ENCODE peak calls at places on chromosomes 3 and 15, in nine cellular contexts. T is A549, G is fibroblast of lung, H is AG04450, D is stomach, I is mucosa of descending colon, E is psoas muscle, A is Panc1, C is neural progenitor cell. W is an unnamed sample.

GRCh38 chr3:60755094-60755493 is 496.2 kb downstream of the FHIT start:
- DNase-seq in T (peak; percentile 0), G (no peak), H (no peak), D (no peak), I (no peak), E (no peak), A (no peak), C (peak; percentile 56), W (no peak)

GRCh38 chr3:55518451-55518850 is 31.3 kb upstream of the WNT5A start:
- DNase-seq in T (no peak), G (peak; percentile 69), H (no peak), D (no peak), I (no peak), E (no peak), A (no peak), C (no peak), W (no peak)

GRCh38 chr3:139299261-139300132 is 44.3 kb upstream of the MRPS22 start:
- DNase-seq in T (peak; percentile 31), G (peak; percentile 86), H (peak; percentile 32), D (peak; percentile 37), I (no peak), E (peak; percentile 25), A (no peak), C (no peak), W (peak; percentile 65)

GRCh38 chr3:127676921-127677351 is 4.2 kb downstream of the ABTB1 start:
- DNase-seq in T (no peak), G (no peak), H (no peak), D (peak; percentile 20), I (peak; percentile 50), E (no peak), A (no peak), C (no peak), W (no peak)

GRCh38 chr3:122921791-122922651 is 105.5 kb downstream of the SEMA5B start:
- DNase-seq in T (peak; percentile 18), G (no peak), H (no peak), D (no peak), I (no peak), E (no peak), A (no peak), C (peak; percentile 78), W (no peak)

GRCh38 chr3:180888992-180889560 is 23.4 kb upstream of the FXR1 start:
- DNase-seq in T (no peak), G (no peak), H (no peak), D (no peak), I (no peak), E (no peak), A (no peak), C (no peak), W (no peak)

GRCh38 chr3:59559721-59560514 is 510.1 kb upstream of the CFAP20DC start:
- DNase-seq in T (peak; percentile 45), G (peak; percentile 100), H (peak; percentile 73), D (no peak), I (no peak), E (no peak), A (no peak), C (peak; percentile 25), W (peak; percentile 98)

GRCh38 chr3:190883973-190884832 is 21.7 kb upstream of the GMNC start:
- DNase-seq in T (no peak), G (peak; percentile 38), H (peak; percentile 38), D (peak; percentile 36), I (no peak), E (no peak), A (peak; percentile 56), C (peak; percentile 72), W (peak; percentile 81)

GRCh38 chr3:30354972-30355371 is 251.4 kb upstream of the TGFBR2 start:
- DNase-seq in T (no peak), G (no peak), H (no peak), D (no peak), I (no peak), E (no peak), A (no peak), C (no peak), W (peak; percentile 57)

GRCh38 chr15:60840306-60840702 is 361.4 kb upstream of the ICE2 start:
- DNase-seq in T (no peak), G (peak; percentile 38), H (no peak), D (no peak), I (no peak), E (no peak), A (no peak), C (no peak), W (peak; percentile 28)

GRCh38 chr3:122219242-122219872 is 35.9 kb downstream of the CASR start:
- DNase-seq in T (no peak), G (no peak), H (no peak), D (no peak), I (no peak), E (no peak), A (no peak), C (no peak), W (no peak)

GRCh38 chr3:12423918-12424634 is 60.2 kb upstream of the TSEN2 start:
- DNase-seq in T (no peak), G (peak; percentile 78), H (no peak), D (peak; percentile 48), I (no peak), E (no peak), A (no peak), C (no peak), W (peak; percentile 34)

GRCh38 chr15:48406911-48407310 is 75.7 kb downstream of the DUT start:
- DNase-seq in T (no peak), G (no peak), H (no peak), D (no peak), I (no peak), E (no peak), A (no peak), C (no peak), W (no peak)

GRCh38 chr3:107064445-107065060 is 312.7 kb upstream of the CCDC54 start:
- DNase-seq in T (peak; percentile 62), G (peak; percentile 73), H (peak; percentile 43), D (peak; percentile 51), I (no peak), E (no peak), A (peak; percentile 66), C (peak; percentile 79), W (peak; percentile 86)

DNA sequence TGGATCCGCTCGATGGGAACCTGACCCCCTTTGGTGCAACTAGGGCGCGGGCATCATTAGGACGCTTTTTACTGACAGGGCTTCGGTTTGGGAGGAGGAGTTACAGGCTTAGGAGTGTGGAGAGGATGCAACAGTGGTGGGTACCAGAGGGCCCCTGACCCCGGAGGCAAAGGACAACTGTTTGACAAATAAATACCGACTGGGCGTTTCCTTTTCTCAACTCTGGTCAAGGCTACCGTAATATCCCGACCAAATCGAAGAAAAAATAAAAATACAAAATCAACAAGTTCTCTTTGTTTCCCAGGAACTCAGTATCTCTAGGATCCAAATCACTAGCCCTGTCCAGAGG is 349 bp upstream of the DGKG start:
- DNase-seq in T (peak; percentile 18), G (no peak), H (no peak), D (no peak), I (no peak), E (no peak), A (no peak), C (no peak), W (no peak)
- H3K4me3 ChIP-seq in T (peak overlapping the region; percentile 48), G (peak overlapping the region; percentile 43), H (no peak overlapping the region), D (peak overlapping the region; percentile 62), I (no peak overlapping the region), E (peak overlapping the region; percentile 63), A (peak overlapping the region; percentile 29), C (peak overlapping the region; percentile 63), W (peak overlapping the region; percentile 6)

GRCh38 chr15:101244889-101245668 is 6.8 kb downstream of the CHSY1 start:
- DNase-seq in T (no peak), G (no peak), H (no peak), D (no peak), I (no peak), E (no peak), A (no peak), C (no peak), W (no peak)
- TF ChIP-seq CTCF in T (no peak), G (no peak), H (no peak), D (no peak), I (no peak), E (no peak), A (no peak), C (no peak), W (no peak)

GRCh38 chr3:147297756-147298155 is 108.6 kb downstream of the ZIC4 start:
- DNase-seq in T (no peak), G (peak; percentile 5), H (no peak), D (no peak), I (no peak), E (no peak), A (no peak), C (no peak), W (peak; percentile 49)

GRCh38 chr3:147299656-147300055 is 106.7 kb downstream of the ZIC4 start:
- DNase-seq in T (no peak), G (peak; percentile 40), H (no peak), D (no peak), I (no peak), E (no peak), A (no peak), C (no peak), W (peak; percentile 60)

GRCh38 chr3:147301781-147302180 is 104.6 kb downstream of the ZIC4 start:
- DNase-seq in T (no peak), G (no peak), H (no peak), D (no peak), I (no peak), E (no peak), A (no peak), C (no peak), W (no peak)

DNA sequence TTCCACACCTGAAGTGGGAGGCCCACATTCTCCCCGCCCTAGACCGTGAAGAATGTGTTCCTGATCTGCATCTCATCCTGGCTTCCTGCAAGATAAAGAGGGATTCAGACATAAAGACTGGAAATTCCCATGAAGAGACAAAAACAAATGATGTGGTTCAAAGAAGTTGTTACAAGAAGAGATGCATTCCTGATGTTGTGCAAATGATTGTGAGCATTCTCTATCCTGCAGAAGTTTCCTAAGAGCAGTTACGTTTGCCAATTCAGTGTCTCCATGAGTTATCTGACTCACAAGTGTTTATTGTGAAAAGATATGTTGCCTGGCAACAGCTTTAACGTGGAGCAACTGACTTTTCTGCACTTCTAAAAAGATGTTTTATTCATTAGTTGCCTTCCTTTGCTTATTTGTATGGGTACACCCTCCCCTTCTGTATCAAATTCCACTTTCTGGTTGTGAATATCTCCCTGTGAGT is 107.8 kb downstream of the ZIC4 start:
- DNase-seq in T (peak; percentile 3), G (peak; percentile 100), H (peak; percentile 97), D (no peak), I (no peak), E (no peak), A (no peak), C (no peak), W (peak; percentile 99)
- H3K4me3 ChIP-seq in T (no peak overlapping the region), G (peak overlapping the region; percentile 5), H (peak overlapping the region; percentile 14), D (no peak overlapping the region), I (no peak overlapping the region), E (no peak overlapping the region), A (no peak overlapping the region), C (no peak overlapping the region), W (peak overlapping the region; percentile 8)

DNA sequence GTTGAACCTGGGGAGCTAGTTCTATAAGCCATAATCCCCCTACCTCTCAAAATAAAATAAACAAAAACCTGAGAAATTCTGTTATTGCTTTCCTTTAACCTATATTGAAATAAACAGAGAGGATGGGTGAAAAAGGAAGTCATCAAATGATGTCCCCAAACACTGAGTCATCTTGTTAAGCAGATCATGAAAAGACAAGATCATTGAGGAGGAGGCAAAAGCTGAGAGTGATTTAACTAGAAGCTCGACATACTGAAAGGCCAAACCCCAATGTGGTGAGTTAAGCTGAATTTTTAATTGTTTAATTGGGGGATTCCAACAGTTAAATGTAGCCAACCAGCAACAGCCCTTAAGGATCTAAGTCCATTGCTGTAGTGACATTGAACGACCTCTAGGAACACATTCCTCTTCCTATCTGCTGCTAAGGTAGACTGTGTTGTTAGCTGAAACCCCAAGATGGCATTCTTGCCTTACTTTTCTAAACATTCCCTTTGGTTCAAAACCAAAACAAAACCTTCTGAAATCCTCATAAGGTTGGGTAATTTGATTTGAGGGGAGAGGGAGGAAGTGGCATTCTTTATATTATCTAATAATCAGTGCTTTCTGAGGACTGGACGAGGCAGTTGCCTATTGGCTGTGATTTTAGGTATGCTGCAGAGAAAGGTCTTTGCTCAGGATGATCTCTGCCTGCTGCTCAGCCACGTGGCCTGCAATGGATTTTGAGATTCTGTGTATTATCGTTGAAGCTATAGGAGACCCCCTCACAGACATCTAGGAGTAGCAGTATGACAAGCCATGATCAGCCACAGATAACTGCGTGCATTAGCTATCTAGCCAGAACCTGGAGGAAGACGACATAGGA is 62.7 kb upstream of the BNIP2 start:
- DNase-seq in T (peak; percentile 33), G (no peak), H (no peak), D (no peak), I (no peak), E (no peak), A (no peak), C (peak; percentile 49), W (peak; percentile 20)
- TF ChIP-seq CTCF in T (peak; percentile 34), G (peak; percentile 20), H (peak; percentile 13), D (no peak), I (no peak), E (peak; percentile 9), A (peak; percentile 46), C (peak; percentile 65), W (peak; percentile 6)